ENCODE peak calls at places on chromosomes 2 and 18, in eight cellular contexts. One of them, this sample, is unnamed.

GRCh38 chr2:113901943-113902342 is 12.1 kb downstream of the ACTR3 start:
- DNase-seq in COR-L47: no peak
- DNase-seq in cardiac fibroblast: no peak
- DNase-seq in heart left ventricle: no peak
- DNase-seq in GM19239: no peak
- DNase-seq in body of pancreas: no peak
- DNase-seq in stimulated activated CD4-positive, alpha-beta T cell treated with anti-CD3 and anti-CD28 coated beads, TNF-alpha, amount 100 ng/mL, for 48 hours: no peak
- DNase-seq in NCI-H345: no peak
- DNase-seq in this sample: no peak

GRCh38 chr2:169476459-169476858 is 2.8 kb upstream of the BBS5 start:
- DNase-seq in COR-L47: no peak
- DNase-seq in cardiac fibroblast: no peak
- DNase-seq in heart left ventricle: no peak
- DNase-seq in GM19239: no peak
- DNase-seq in body of pancreas: no peak
- DNase-seq in stimulated activated CD4-positive, alpha-beta T cell treated with anti-CD3 and anti-CD28 coated beads, TNF-alpha, amount 100 ng/mL, for 48 hours: no peak
- DNase-seq in NCI-H345: no peak
- DNase-seq in this sample: no peak

GRCh38 chr2:161241894-161242293 is 66.3 kb upstream of the PSMD14 start:
- DNase-seq in COR-L47: no peak
- DNase-seq in cardiac fibroblast: no peak
- DNase-seq in heart left ventricle: no peak
- DNase-seq in GM19239: no peak
- DNase-seq in body of pancreas: no peak
- DNase-seq in stimulated activated CD4-positive, alpha-beta T cell treated with anti-CD3 and anti-CD28 coated beads, TNF-alpha, amount 100 ng/mL, for 48 hours: no peak
- DNase-seq in NCI-H345: no peak
- DNase-seq in this sample: no peak

GRCh38 chr2:62267687-62268086 is 71.8 kb downstream of the B3GNT2 start:
- DNase-seq in COR-L47: no peak
- DNase-seq in cardiac fibroblast: peak; percentile 13
- DNase-seq in heart left ventricle: no peak
- DNase-seq in GM19239: no peak
- DNase-seq in body of pancreas: no peak
- DNase-seq in stimulated activated CD4-positive, alpha-beta T cell treated with anti-CD3 and anti-CD28 coated beads, TNF-alpha, amount 100 ng/mL, for 48 hours: no peak
- DNase-seq in NCI-H345: no peak
- DNase-seq in this sample: no peak

GRCh38 chr2:176106636-176107539 is at the start of gene HOXD11:
- DNase-seq in COR-L47: peak; percentile 86
- DNase-seq in cardiac fibroblast: no peak
- DNase-seq in heart left ventricle: no peak
- DNase-seq in GM19239: no peak
- DNase-seq in body of pancreas: peak; percentile 31
- DNase-seq in stimulated activated CD4-positive, alpha-beta T cell treated with anti-CD3 and anti-CD28 coated beads, TNF-alpha, amount 100 ng/mL, for 48 hours: no peak
- DNase-seq in NCI-H345: peak; percentile 70
- DNase-seq in this sample: peak; percentile 83

GRCh38 chr2:29480423-29480822 is 365.2 kb downstream of the CLIP4 start:
- DNase-seq in COR-L47: no peak
- DNase-seq in cardiac fibroblast: no peak
- DNase-seq in heart left ventricle: peak; percentile 31
- DNase-seq in GM19239: no peak
- DNase-seq in body of pancreas: peak; percentile 28
- DNase-seq in stimulated activated CD4-positive, alpha-beta T cell treated with anti-CD3 and anti-CD28 coated beads, TNF-alpha, amount 100 ng/mL, for 48 hours: no peak
- DNase-seq in NCI-H345: no peak
- DNase-seq in this sample: no peak

GRCh38 chr2:99399063-99399462 is 61.9 kb downstream of the EIF5B start:
- DNase-seq in COR-L47: no peak
- DNase-seq in cardiac fibroblast: no peak
- DNase-seq in heart left ventricle: no peak
- DNase-seq in GM19239: no peak
- DNase-seq in body of pancreas: no peak
- DNase-seq in stimulated activated CD4-positive, alpha-beta T cell treated with anti-CD3 and anti-CD28 coated beads, TNF-alpha, amount 100 ng/mL, for 48 hours: no peak
- DNase-seq in NCI-H345: no peak
- DNase-seq in this sample: no peak

GRCh38 chr2:239854596-239854995 is 170.5 kb downstream of the NDUFA10 start:
- DNase-seq in COR-L47: no peak
- DNase-seq in cardiac fibroblast: no peak
- DNase-seq in heart left ventricle: no peak
- DNase-seq in GM19239: no peak
- DNase-seq in body of pancreas: no peak
- DNase-seq in stimulated activated CD4-positive, alpha-beta T cell treated with anti-CD3 and anti-CD28 coated beads, TNF-alpha, amount 100 ng/mL, for 48 hours: no peak
- DNase-seq in NCI-H345: no peak
- DNase-seq in this sample: no peak

GRCh38 chr2:60560734-60561649 is 7.5 kb upstream of the BCL11A start:
- DNase-seq in COR-L47: peak; percentile 18
- DNase-seq in cardiac fibroblast: peak; percentile 35
- DNase-seq in heart left ventricle: no peak
- DNase-seq in GM19239: no peak
- DNase-seq in body of pancreas: no peak
- DNase-seq in stimulated activated CD4-positive, alpha-beta T cell treated with anti-CD3 and anti-CD28 coated beads, TNF-alpha, amount 100 ng/mL, for 48 hours: no peak
- DNase-seq in NCI-H345: peak; percentile 42
- DNase-seq in this sample: no peak

GRCh38 chr18:35143615-35144596 is 96.9 kb upstream of the ZNF397 start:
- DNase-seq in COR-L47: peak; percentile 97
- DNase-seq in cardiac fibroblast: peak; percentile 72
- DNase-seq in heart left ventricle: peak; percentile 56
- DNase-seq in GM19239: no peak
- DNase-seq in body of pancreas: peak; percentile 80
- DNase-seq in stimulated activated CD4-positive, alpha-beta T cell treated with anti-CD3 and anti-CD28 coated beads, TNF-alpha, amount 100 ng/mL, for 48 hours: no peak
- DNase-seq in NCI-H345: peak; percentile 84
- DNase-seq in this sample: no peak

GRCh38 chr2:61141151-61141550 is 20.8 kb upstream of the C2orf74 start:
- DNase-seq in COR-L47: no peak
- DNase-seq in cardiac fibroblast: no peak
- DNase-seq in heart left ventricle: no peak
- DNase-seq in GM19239: no peak
- DNase-seq in body of pancreas: no peak
- DNase-seq in stimulated activated CD4-positive, alpha-beta T cell treated with anti-CD3 and anti-CD28 coated beads, TNF-alpha, amount 100 ng/mL, for 48 hours: no peak
- DNase-seq in NCI-H345: no peak
- DNase-seq in this sample: no peak

GRCh38 chr2:26355038-26355995 is 8.7 kb upstream of the ADGRF3 start:
- DNase-seq in COR-L47: no peak
- DNase-seq in cardiac fibroblast: peak; percentile 93
- DNase-seq in heart left ventricle: no peak
- DNase-seq in GM19239: no peak
- DNase-seq in body of pancreas: no peak
- DNase-seq in stimulated activated CD4-positive, alpha-beta T cell treated with anti-CD3 and anti-CD28 coated beads, TNF-alpha, amount 100 ng/mL, for 48 hours: no peak
- DNase-seq in NCI-H345: no peak
- DNase-seq in this sample: no peak

GRCh38 chr2:96888082-96889011 is 18.5 kb upstream of the SEMA4C start:
- DNase-seq in COR-L47: no peak
- DNase-seq in cardiac fibroblast: no peak
- DNase-seq in heart left ventricle: peak; percentile 59
- DNase-seq in GM19239: no peak
- DNase-seq in body of pancreas: peak; percentile 59
- DNase-seq in stimulated activated CD4-positive, alpha-beta T cell treated with anti-CD3 and anti-CD28 coated beads, TNF-alpha, amount 100 ng/mL, for 48 hours: no peak
- DNase-seq in NCI-H345: peak; percentile 28
- DNase-seq in this sample: no peak

GRCh38 chr2:170144758-170145157 is 33.2 kb upstream of the MYO3B start:
- DNase-seq in COR-L47: no peak
- DNase-seq in cardiac fibroblast: no peak
- DNase-seq in heart left ventricle: no peak
- DNase-seq in GM19239: no peak
- DNase-seq in body of pancreas: peak; percentile 6
- DNase-seq in stimulated activated CD4-positive, alpha-beta T cell treated with anti-CD3 and anti-CD28 coated beads, TNF-alpha, amount 100 ng/mL, for 48 hours: no peak
- DNase-seq in NCI-H345: no peak
- DNase-seq in this sample: no peak

GRCh38 chr2:185921048-185921756 is 182.6 kb downstream of the FSIP2 start:
- DNase-seq in COR-L47: no peak
- DNase-seq in cardiac fibroblast: no peak
- DNase-seq in heart left ventricle: no peak
- DNase-seq in GM19239: no peak
- DNase-seq in body of pancreas: no peak
- DNase-seq in stimulated activated CD4-positive, alpha-beta T cell treated with anti-CD3 and anti-CD28 coated beads, TNF-alpha, amount 100 ng/mL, for 48 hours: no peak
- DNase-seq in NCI-H345: no peak
- DNase-seq in this sample: no peak

GRCh38 chr2:74507926-74508520 is 528 bp upstream of the PCGF1 start:
- DNase-seq in COR-L47: peak; percentile 33
- DNase-seq in cardiac fibroblast: peak; percentile 46
- DNase-seq in heart left ventricle: peak; percentile 40
- DNase-seq in GM19239: no peak
- DNase-seq in body of pancreas: no peak
- DNase-seq in stimulated activated CD4-positive, alpha-beta T cell treated with anti-CD3 and anti-CD28 coated beads, TNF-alpha, amount 100 ng/mL, for 48 hours: no peak
- DNase-seq in NCI-H345: peak; percentile 21
- DNase-seq in this sample: no peak

GRCh38 chr2:190819835-190820234 is 60.8 kb upstream of the GLS start:
- DNase-seq in COR-L47: no peak
- DNase-seq in cardiac fibroblast: peak; percentile 90
- DNase-seq in heart left ventricle: no peak
- DNase-seq in GM19239: no peak
- DNase-seq in body of pancreas: no peak
- DNase-seq in stimulated activated CD4-positive, alpha-beta T cell treated with anti-CD3 and anti-CD28 coated beads, TNF-alpha, amount 100 ng/mL, for 48 hours: no peak
- DNase-seq in NCI-H345: no peak
- DNase-seq in this sample: no peak

GRCh38 chr18:3012306-3012919 is 531 bp downstream of the LPIN2 start:
- DNase-seq in COR-L47: peak; percentile 80
- DNase-seq in cardiac fibroblast: peak; percentile 36
- DNase-seq in heart left ventricle: peak; percentile 52
- DNase-seq in GM19239: no peak
- DNase-seq in body of pancreas: peak; percentile 32
- DNase-seq in stimulated activated CD4-positive, alpha-beta T cell treated with anti-CD3 and anti-CD28 coated beads, TNF-alpha, amount 100 ng/mL, for 48 hours: no peak
- DNase-seq in NCI-H345: peak; percentile 53
- DNase-seq in this sample: peak; percentile 87

GRCh38 chr2:240626531-240627300 is 1.4 kb downstream of the GPR35 start:
- DNase-seq in COR-L47: no peak
- DNase-seq in cardiac fibroblast: peak; percentile 19
- DNase-seq in heart left ventricle: peak; percentile 10
- DNase-seq in GM19239: no peak
- DNase-seq in body of pancreas: peak; percentile 44
- DNase-seq in stimulated activated CD4-positive, alpha-beta T cell treated with anti-CD3 and anti-CD28 coated beads, TNF-alpha, amount 100 ng/mL, for 48 hours: peak; percentile 34
- DNase-seq in NCI-H345: no peak
- DNase-seq in this sample: peak; percentile 68

GRCh38 chr2:86333378-86333777 is 4.0 kb downstream of the REEP1 start:
- DNase-seq in COR-L47: no peak
- DNase-seq in cardiac fibroblast: no peak
- DNase-seq in heart left ventricle: no peak
- DNase-seq in GM19239: no peak
- DNase-seq in body of pancreas: no peak
- DNase-seq in stimulated activated CD4-positive, alpha-beta T cell treated with anti-CD3 and anti-CD28 coated beads, TNF-alpha, amount 100 ng/mL, for 48 hours: no peak
- DNase-seq in NCI-H345: no peak
- DNase-seq in this sample: no peak

GRCh38 chr2:30691091-30691947 is 115.9 kb downstream of the CAPN13 start:
- DNase-seq in COR-L47: no peak
- DNase-seq in cardiac fibroblast: no peak
- DNase-seq in heart left ventricle: no peak
- DNase-seq in GM19239: no peak
- DNase-seq in body of pancreas: no peak
- DNase-seq in stimulated activated CD4-positive, alpha-beta T cell treated with anti-CD3 and anti-CD28 coated beads, TNF-alpha, amount 100 ng/mL, for 48 hours: no peak
- DNase-seq in NCI-H345: no peak
- DNase-seq in this sample: no peak

GRCh38 chr2:80396276-80396675 is 91.7 kb upstream of the LRRTM1 start:
- DNase-seq in COR-L47: no peak
- DNase-seq in cardiac fibroblast: no peak
- DNase-seq in heart left ventricle: no peak
- DNase-seq in GM19239: no peak
- DNase-seq in body of pancreas: no peak
- DNase-seq in stimulated activated CD4-positive, alpha-beta T cell treated with anti-CD3 and anti-CD28 coated beads, TNF-alpha, amount 100 ng/mL, for 48 hours: no peak
- DNase-seq in NCI-H345: no peak
- DNase-seq in this sample: no peak

GRCh38 chr2:5694016-5694690 is 2.0 kb downstream of the SOX11 start:
- DNase-seq in COR-L47: peak; percentile 35
- DNase-seq in cardiac fibroblast: no peak
- DNase-seq in heart left ventricle: no peak
- DNase-seq in GM19239: no peak
- DNase-seq in body of pancreas: no peak
- DNase-seq in stimulated activated CD4-positive, alpha-beta T cell treated with anti-CD3 and anti-CD28 coated beads, TNF-alpha, amount 100 ng/mL, for 48 hours: no peak
- DNase-seq in NCI-H345: peak; percentile 64
- DNase-seq in this sample: no peak

GRCh38 chr2:150075831-150076230 is 411.6 kb downstream of the RND3 start:
- DNase-seq in COR-L47: no peak
- DNase-seq in cardiac fibroblast: no peak
- DNase-seq in heart left ventricle: no peak
- DNase-seq in GM19239: no peak
- DNase-seq in body of pancreas: no peak
- DNase-seq in stimulated activated CD4-positive, alpha-beta T cell treated with anti-CD3 and anti-CD28 coated beads, TNF-alpha, amount 100 ng/mL, for 48 hours: no peak
- DNase-seq in NCI-H345: no peak
- DNase-seq in this sample: no peak

GRCh38 chr18:58024139-58024538 is 19.9 kb upstream of the NEDD4L start:
- DNase-seq in COR-L47: no peak
- DNase-seq in cardiac fibroblast: no peak
- DNase-seq in heart left ventricle: no peak
- DNase-seq in GM19239: no peak
- DNase-seq in body of pancreas: no peak
- DNase-seq in stimulated activated CD4-positive, alpha-beta T cell treated with anti-CD3 and anti-CD28 coated beads, TNF-alpha, amount 100 ng/mL, for 48 hours: no peak
- DNase-seq in NCI-H345: no peak
- DNase-seq in this sample: no peak

This sample was measured in aorta.